ENCODE peak calls at places on chromosome 11, in eight cellular contexts. One of them, this sample, is unnamed.
A peak's percentile ranks its signal among the peaks of the same experiment; 100 is the strongest.

GRCh38 chr11:117564321-117564720 is 232.7 kb downstream of the DSCAML1 start:
- DNase-seq in endodermal cell: no peak
- DNase-seq in heart right ventricle: no peak
- DNase-seq in astrocyte: no peak
- DNase-seq in Peyer's patch: no peak
- DNase-seq in osteoblast: no peak
- DNase-seq in psoas muscle: no peak
- DNase-seq in heart left ventricle: no peak
- DNase-seq in this sample: no peak

GRCh38 chr11:14644396-14645246 is 1.0 kb downstream of the PDE3B start:
- DNase-seq in endodermal cell: peak; percentile 84
- DNase-seq in heart right ventricle: peak; percentile 15
- DNase-seq in astrocyte: no peak
- DNase-seq in Peyer's patch: peak; percentile 32
- DNase-seq in osteoblast: peak; percentile 81
- DNase-seq in psoas muscle: peak; percentile 57
- DNase-seq in heart left ventricle: peak; percentile 43
- DNase-seq in this sample: peak; percentile 81

GRCh38 chr11:19573666-19574065 is 139.0 kb upstream of the NAV2 start:
- DNase-seq in endodermal cell: no peak
- DNase-seq in heart right ventricle: peak; percentile 73
- DNase-seq in astrocyte: no peak
- DNase-seq in Peyer's patch: no peak
- DNase-seq in osteoblast: no peak
- DNase-seq in psoas muscle: no peak
- DNase-seq in heart left ventricle: peak; percentile 77
- DNase-seq in this sample: no peak

GRCh38 chr11:71485466-71485865 is 32.5 kb downstream of the NADSYN1 start:
- DNase-seq in endodermal cell: no peak
- DNase-seq in heart right ventricle: no peak
- DNase-seq in astrocyte: no peak
- DNase-seq in Peyer's patch: no peak
- DNase-seq in osteoblast: no peak
- DNase-seq in psoas muscle: no peak
- DNase-seq in heart left ventricle: no peak
- DNase-seq in this sample: peak; percentile 51

GRCh38 chr11:1126935-1127663 is 30.7 kb upstream of the MUC5AC start:
- DNase-seq in endodermal cell: peak; percentile 33
- DNase-seq in heart right ventricle: no peak
- DNase-seq in astrocyte: no peak
- DNase-seq in Peyer's patch: no peak
- DNase-seq in osteoblast: peak; percentile 62
- DNase-seq in psoas muscle: no peak
- DNase-seq in heart left ventricle: peak; percentile 23
- DNase-seq in this sample: peak; percentile 71

GRCh38 chr11:79940976-79941735 is 500.3 kb upstream of the TENM4 start:
- DNase-seq in endodermal cell: no peak
- DNase-seq in heart right ventricle: no peak
- DNase-seq in astrocyte: peak; percentile 2
- DNase-seq in Peyer's patch: no peak
- DNase-seq in osteoblast: no peak
- DNase-seq in psoas muscle: no peak
- DNase-seq in heart left ventricle: no peak
- DNase-seq in this sample: no peak

GRCh38 chr11:61467609-61468401 is 37.9 kb downstream of the SDHAF2 start:
- DNase-seq in endodermal cell: no peak
- DNase-seq in heart right ventricle: peak; percentile 36
- DNase-seq in astrocyte: no peak
- DNase-seq in Peyer's patch: no peak
- DNase-seq in osteoblast: no peak
- DNase-seq in psoas muscle: no peak
- DNase-seq in heart left ventricle: peak; percentile 51
- DNase-seq in this sample: no peak

GRCh38 chr11:697028-697491 is 1.4 kb downstream of the TMEM80 start:
- DNase-seq in endodermal cell: no peak
- DNase-seq in heart right ventricle: no peak
- DNase-seq in astrocyte: peak; percentile 90
- DNase-seq in Peyer's patch: peak; percentile 44
- DNase-seq in osteoblast: peak; percentile 92
- DNase-seq in psoas muscle: no peak
- DNase-seq in heart left ventricle: no peak
- DNase-seq in this sample: no peak

GRCh38 chr11:102874842-102875241 is at the start of gene MMP12:
- DNase-seq in endodermal cell: no peak
- DNase-seq in heart right ventricle: no peak
- DNase-seq in astrocyte: no peak
- DNase-seq in Peyer's patch: no peak
- DNase-seq in osteoblast: no peak
- DNase-seq in psoas muscle: no peak
- DNase-seq in heart left ventricle: no peak
- DNase-seq in this sample: no peak

GRCh38 chr11:4061700-4062099 is 32.9 kb upstream of the RRM1 start:
- DNase-seq in endodermal cell: no peak
- DNase-seq in heart right ventricle: no peak
- DNase-seq in astrocyte: no peak
- DNase-seq in Peyer's patch: no peak
- DNase-seq in osteoblast: no peak
- DNase-seq in psoas muscle: no peak
- DNase-seq in heart left ventricle: no peak
- DNase-seq in this sample: no peak

GRCh38 chr11:131685206-131685605 is 314.8 kb downstream of the NTM start:
- DNase-seq in endodermal cell: peak; percentile 41
- DNase-seq in heart right ventricle: no peak
- DNase-seq in astrocyte: no peak
- DNase-seq in Peyer's patch: no peak
- DNase-seq in osteoblast: peak; percentile 19
- DNase-seq in psoas muscle: no peak
- DNase-seq in heart left ventricle: no peak
- DNase-seq in this sample: no peak

GRCh38 chr11:65571420-65571819 is 918 bp upstream of the FAM89B start:
- DNase-seq in endodermal cell: no peak
- DNase-seq in heart right ventricle: no peak
- DNase-seq in astrocyte: no peak
- DNase-seq in Peyer's patch: no peak
- DNase-seq in osteoblast: no peak
- DNase-seq in psoas muscle: no peak
- DNase-seq in heart left ventricle: no peak
- DNase-seq in this sample: no peak

GRCh38 chr11:117882539-117882938 is 6.1 kb upstream of the FXYD6 start:
- DNase-seq in endodermal cell: peak; percentile 38
- DNase-seq in heart right ventricle: no peak
- DNase-seq in astrocyte: no peak
- DNase-seq in Peyer's patch: no peak
- DNase-seq in osteoblast: no peak
- DNase-seq in psoas muscle: no peak
- DNase-seq in heart left ventricle: no peak
- DNase-seq in this sample: no peak

GRCh38 chr11:114799524-114799923 is 121.2 kb downstream of the NXPE2 start:
- DNase-seq in endodermal cell: peak; percentile 64
- DNase-seq in heart right ventricle: peak; percentile 26
- DNase-seq in astrocyte: no peak
- DNase-seq in Peyer's patch: no peak
- DNase-seq in osteoblast: no peak
- DNase-seq in psoas muscle: no peak
- DNase-seq in heart left ventricle: peak; percentile 29
- DNase-seq in this sample: no peak

GRCh38 chr11:64850979-64851567 is 6.6 kb upstream of the CDC42BPG start:
- DNase-seq in endodermal cell: peak; percentile 80
- DNase-seq in heart right ventricle: no peak
- DNase-seq in astrocyte: no peak
- DNase-seq in Peyer's patch: peak; percentile 87
- DNase-seq in osteoblast: peak; percentile 95
- DNase-seq in psoas muscle: no peak
- DNase-seq in heart left ventricle: no peak
- DNase-seq in this sample: no peak

GRCh38 chr11:23723861-23724260 is 773.0 kb upstream of the LUZP2 start:
- DNase-seq in endodermal cell: no peak
- DNase-seq in heart right ventricle: no peak
- DNase-seq in astrocyte: peak; percentile 27
- DNase-seq in Peyer's patch: no peak
- DNase-seq in osteoblast: no peak
- DNase-seq in psoas muscle: no peak
- DNase-seq in heart left ventricle: no peak
- DNase-seq in this sample: no peak
- H3K27ac ChIP-seq in endodermal cell: no peak overlapping the region
- H3K27ac ChIP-seq in heart right ventricle: no peak overlapping the region
- H3K27ac ChIP-seq in astrocyte: no peak overlapping the region
- H3K27ac ChIP-seq in Peyer's patch: no peak overlapping the region
- H3K27ac ChIP-seq in osteoblast: no peak overlapping the region
- H3K27ac ChIP-seq in psoas muscle: no peak overlapping the region
- H3K27ac ChIP-seq in heart left ventricle: no peak overlapping the region
- H3K27ac ChIP-seq in this sample: no peak overlapping the region

DNA sequence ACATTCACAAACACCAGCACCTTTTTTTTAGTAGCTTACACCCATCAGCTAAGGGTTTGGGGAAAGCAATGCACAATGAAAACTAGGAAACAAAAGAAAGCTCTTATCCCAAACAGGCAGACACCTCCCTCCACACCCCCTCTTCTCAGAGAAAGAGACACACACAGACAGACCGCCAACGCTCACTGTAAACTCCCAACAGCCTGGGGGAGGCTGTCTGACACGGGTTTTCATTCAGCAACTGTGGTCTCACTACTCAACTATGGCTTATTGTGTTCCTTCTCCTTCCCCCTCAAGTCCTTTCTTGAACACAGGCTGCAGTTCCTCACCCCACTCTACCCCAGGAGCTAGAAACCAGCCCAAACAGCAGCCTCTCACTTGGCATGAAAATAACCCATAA is 123.4 kb downstream of the C11orf58 start:
- DNase-seq in endodermal cell: no peak
- DNase-seq in heart right ventricle: no peak
- DNase-seq in astrocyte: no peak
- DNase-seq in Peyer's patch: no peak
- DNase-seq in osteoblast: no peak
- DNase-seq in psoas muscle: no peak
- DNase-seq in heart left ventricle: no peak
- DNase-seq in this sample: no peak
- H3K4me1 ChIP-seq in endodermal cell: peaks cover 13% of the 10 kb centered on the region
- H3K4me1 ChIP-seq in heart right ventricle: peaks cover 9% of the 10 kb centered on the region
- H3K4me1 ChIP-seq in astrocyte: no peaks in the 10 kb centered on the region
- H3K4me1 ChIP-seq in Peyer's patch: no peaks in the 10 kb centered on the region
- H3K4me1 ChIP-seq in osteoblast: no peaks in the 10 kb centered on the region
- H3K4me1 ChIP-seq in psoas muscle: no peaks in the 10 kb centered on the region
- H3K4me1 ChIP-seq in heart left ventricle: peaks cover 26% of the 10 kb centered on the region
- H3K4me1 ChIP-seq in this sample: no peaks in the 10 kb centered on the region

GRCh38 chr11:2651054-2651617 is 48.7 kb downstream of the KCNQ1OT1 start:
- DNase-seq in endodermal cell: no peak
- DNase-seq in heart right ventricle: no peak
- DNase-seq in astrocyte: no peak
- DNase-seq in Peyer's patch: no peak
- DNase-seq in osteoblast: no peak
- DNase-seq in psoas muscle: no peak
- DNase-seq in heart left ventricle: no peak
- DNase-seq in this sample: no peak

GRCh38 chr11:2651826-2652237 is 48.0 kb downstream of the KCNQ1OT1 start:
- DNase-seq in endodermal cell: no peak
- DNase-seq in heart right ventricle: no peak
- DNase-seq in astrocyte: no peak
- DNase-seq in Peyer's patch: no peak
- DNase-seq in osteoblast: peak; percentile 44
- DNase-seq in psoas muscle: peak; percentile 66
- DNase-seq in heart left ventricle: no peak
- DNase-seq in this sample: no peak

GRCh38 chr11:2649848-2650247 is 49.9 kb downstream of the KCNQ1OT1 start:
- DNase-seq in endodermal cell: no peak
- DNase-seq in heart right ventricle: no peak
- DNase-seq in astrocyte: no peak
- DNase-seq in Peyer's patch: no peak
- DNase-seq in osteoblast: no peak
- DNase-seq in psoas muscle: no peak
- DNase-seq in heart left ventricle: no peak
- DNase-seq in this sample: no peak

GRCh38 chr11:2649400-2649799 is 50.4 kb downstream of the KCNQ1OT1 start:
- DNase-seq in endodermal cell: no peak
- DNase-seq in heart right ventricle: no peak
- DNase-seq in astrocyte: no peak
- DNase-seq in Peyer's patch: no peak
- DNase-seq in osteoblast: no peak
- DNase-seq in psoas muscle: no peak
- DNase-seq in heart left ventricle: no peak
- DNase-seq in this sample: no peak

DNA sequence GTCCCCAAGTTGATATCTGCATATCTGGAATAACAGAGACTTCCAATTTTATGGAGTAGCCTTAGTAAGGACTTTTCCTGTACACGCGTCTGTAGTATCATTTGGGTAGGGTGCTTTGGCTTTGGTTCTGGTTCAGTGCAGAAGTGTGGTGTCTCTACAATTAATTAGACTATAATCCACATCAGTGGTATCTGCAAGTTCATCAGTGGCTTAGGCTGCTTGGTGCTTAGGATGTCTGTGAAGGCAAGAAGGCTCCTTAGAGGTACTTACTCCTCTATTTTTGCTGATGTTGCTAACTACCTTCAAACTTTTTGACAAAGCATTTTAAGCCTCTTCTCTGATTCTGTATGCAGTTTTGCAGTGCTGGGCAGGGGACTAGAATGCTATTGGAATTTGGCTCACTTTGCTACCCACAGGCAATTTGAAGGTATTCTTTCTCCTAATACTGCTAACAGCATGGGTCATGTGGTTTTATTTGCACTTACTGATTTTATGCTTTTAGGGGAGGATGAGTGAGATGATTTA is 49.4 kb downstream of the KCNQ1OT1 start:
- DNase-seq in endodermal cell: no peak
- DNase-seq in heart right ventricle: no peak
- DNase-seq in astrocyte: no peak
- DNase-seq in Peyer's patch: no peak
- DNase-seq in osteoblast: peak; percentile 15
- DNase-seq in psoas muscle: no peak
- DNase-seq in heart left ventricle: no peak
- DNase-seq in this sample: no peak
- H3K27me3 ChIP-seq in endodermal cell: no peaks in the 10 kb centered on the region
- H3K27me3 ChIP-seq in heart right ventricle: no peaks in the 10 kb centered on the region
- H3K27me3 ChIP-seq in astrocyte: no peaks in the 10 kb centered on the region
- H3K27me3 ChIP-seq in Peyer's patch: no peaks in the 10 kb centered on the region
- H3K27me3 ChIP-seq in osteoblast: no peaks in the 10 kb centered on the region
- H3K27me3 ChIP-seq in psoas muscle: no peaks in the 10 kb centered on the region
- H3K27me3 ChIP-seq in heart left ventricle: no peaks in the 10 kb centered on the region
- H3K27me3 ChIP-seq in this sample: no peaks in the 10 kb centered on the region

DNA sequence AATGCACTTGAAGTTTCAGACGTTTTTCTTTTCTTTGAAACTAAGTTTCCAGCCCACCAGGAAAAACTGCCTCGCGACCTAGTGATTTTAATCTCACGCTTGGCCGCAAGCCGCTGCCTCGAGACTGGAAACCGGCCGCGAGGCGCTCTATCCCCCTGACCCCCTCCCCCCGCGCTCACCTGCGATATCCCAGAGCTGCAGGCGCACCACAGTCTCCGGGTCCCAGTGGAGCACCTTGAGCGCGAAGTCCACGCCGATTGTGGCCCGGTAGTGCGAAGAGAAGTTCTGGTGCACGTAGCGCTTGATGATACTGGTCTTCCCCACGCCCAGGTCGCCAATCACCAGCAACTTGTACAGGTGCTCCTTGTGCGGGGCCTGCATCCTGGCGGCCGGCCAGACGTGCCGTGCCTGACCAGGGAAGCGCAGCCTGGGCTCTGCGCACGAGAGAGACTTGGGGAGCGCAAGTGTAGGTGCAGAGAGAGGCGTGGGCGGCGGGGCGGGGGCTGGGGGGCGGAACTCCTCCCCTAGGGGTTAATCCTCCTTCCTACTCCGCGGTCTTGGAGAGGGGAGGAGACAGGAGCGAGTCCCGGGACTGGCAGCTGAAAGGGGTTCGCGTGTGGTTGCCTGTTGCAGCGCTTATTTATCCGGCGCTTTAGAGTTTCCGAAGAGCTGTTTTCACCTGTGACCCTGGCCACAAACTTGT is at the start of gene RAB38:
- DNase-seq in endodermal cell: peak; percentile 94
- DNase-seq in heart right ventricle: peak; percentile 8
- DNase-seq in astrocyte: peak; percentile 21
- DNase-seq in Peyer's patch: no peak
- DNase-seq in osteoblast: peak; percentile 52
- DNase-seq in psoas muscle: peak; percentile 60
- DNase-seq in heart left ventricle: no peak
- DNase-seq in this sample: peak; percentile 82
- H3K27ac ChIP-seq in endodermal cell: no peak within 1 kb of the TSS
- H3K27ac ChIP-seq in heart right ventricle: no peak within 1 kb of the TSS
- H3K27ac ChIP-seq in astrocyte: peak within 1 kb of the TSS; percentile 3
- H3K27ac ChIP-seq in Peyer's patch: no peak within 1 kb of the TSS
- H3K27ac ChIP-seq in osteoblast: peak within 1 kb of the TSS; percentile 42
- H3K27ac ChIP-seq in psoas muscle: no peak within 1 kb of the TSS
- H3K27ac ChIP-seq in heart left ventricle: no peak within 1 kb of the TSS
- H3K27ac ChIP-seq in this sample: no peak within 1 kb of the TSS